ENCODE peak calls at places on chromosomes 3 and 15, in six cellular contexts. N, A, U, I, S and P are unnamed samples.

GRCh38 chr3:160756907-160757623 is 1.0 kb downstream of the PPM1L start:
- DNase-seq in U (peak; percentile 57), I (no peak), N (no peak), A (peak; percentile 2), S (no peak), P (no peak)

GRCh38 chr3:27666708-27667107 is 55.4 kb downstream of the EOMES start:
- DNase-seq in S (no peak), N (no peak), I (no peak), A (peak; percentile 11), U (peak; percentile 51), P (peak; percentile 94)

GRCh38 chr3:89059201-89059600 is 48.2 kb upstream of the EPHA3 start:
- DNase-seq in N (no peak), U (no peak), S (no peak), A (no peak), I (no peak), P (peak; percentile 91)

GRCh38 chr3:179865876-179866505 is 170.7 kb downstream of the PEX5L start:
- DNase-seq in S (no peak), I (no peak), N (no peak), U (peak; percentile 55), A (no peak), P (no peak)

GRCh38 chr15:48677821-48678220 is 32.3 kb upstream of the FBN1 start:
- DNase-seq in N (no peak), U (no peak), A (no peak), S (no peak), I (no peak), P (no peak)

GRCh38 chr3:123634149-123635051 is 49.5 kb upstream of the HACD2 start:
- DNase-seq in S (no peak), I (no peak), A (no peak), N (no peak), U (peak; percentile 93), P (no peak)

GRCh38 chr15:51363391-51363790 is 21.9 kb downstream of the GLDN start:
- DNase-seq in U (no peak), N (no peak), S (no peak), A (no peak), I (no peak), P (no peak)

GRCh38 chr15:71337197-71337845 is 222.1 kb downstream of the THSD4 start:
- DNase-seq in S (no peak), A (no peak), U (no peak), I (no peak), N (no peak), P (no peak)

GRCh38 chr15:77865106-77865630 is 212.3 kb downstream of the TBC1D2B start:
- DNase-seq in N (no peak), I (no peak), A (no peak), S (no peak), U (no peak), P (no peak)

GRCh38 chr3:51198476-51198875 is 186.6 kb upstream of the MANF start:
- DNase-seq in I (no peak), U (no peak), A (no peak), N (no peak), S (no peak), P (no peak)

GRCh38 chr3:77412591-77412990 is 372.7 kb downstream of the ROBO2 start:
- DNase-seq in U (no peak), N (no peak), S (no peak), I (no peak), A (no peak), P (no peak)

GRCh38 chr15:73944161-73945099 is 18.2 kb downstream of the LOXL1 start:
- DNase-seq in U (no peak), N (no peak), A (no peak), S (no peak), I (no peak), P (peak; percentile 83)

GRCh38 chr15:66842710-66843441 is 140.8 kb downstream of the SMAD6 start:
- DNase-seq in S (no peak), U (peak; percentile 20), N (no peak), A (peak; percentile 12), I (no peak), P (peak; percentile 92)

GRCh38 chr3:64501298-64501906 is 186.4 kb downstream of the ADAMTS9 start:
- DNase-seq in U (peak; percentile 60), A (no peak), I (no peak), N (no peak), S (no peak), P (no peak)

GRCh38 chr15:53759333-53759975 is at the start of gene WDR72:
- DNase-seq in U (peak; percentile 16), S (no peak), I (no peak), A (no peak), N (no peak), P (no peak)

GRCh38 chr3:66816110-66816761 is 181.9 kb upstream of the KBTBD8 start:
- DNase-seq in U (peak; percentile 32), N (no peak), I (no peak), S (no peak), A (no peak), P (no peak)

GRCh38 chr3:171351676-171352075 is 108.5 kb downstream of the TNIK start:
- DNase-seq in N (no peak), I (no peak), S (no peak), U (no peak), A (peak; percentile 22), P (no peak)

GRCh38 chr3:15805756-15806266 is 8.0 kb upstream of the ANKRD28 start:
- DNase-seq in A (no peak), I (no peak), S (no peak), U (no peak), N (no peak), P (no peak)

GRCh38 chr3:196837819-196838420 is 29.8 kb upstream of the SENP5 start:
- DNase-seq in U (peak; percentile 70), N (peak; percentile 43), S (no peak), A (peak; percentile 83), I (peak; percentile 60), P (no peak)

GRCh38 chr15:73851679-73852078 is 21.7 kb upstream of the TBC1D21 start:
- DNase-seq in N (no peak), S (no peak), I (no peak), U (no peak), A (peak; percentile 63), P (no peak)

GRCh38 chr3:48674505-48674904 is 11.2 kb downstream of the NCKIPSD start:
- DNase-seq in U (no peak), S (no peak), A (no peak), I (no peak), N (no peak), P (no peak)

GRCh38 chr15:79950247-79950646 is 20.7 kb downstream of the BCL2A1 start:
- DNase-seq in A (no peak), S (no peak), N (no peak), U (no peak), I (no peak), P (no peak)

GRCh38 chr3:78969483-78969882 is 798.3 kb downstream of the ROBO1 start:
- DNase-seq in I (no peak), S (no peak), U (no peak), A (no peak), N (no peak), P (no peak)

GRCh38 chr3:163548005-163548404 is 1530.3 kb downstream of the SI start:
- DNase-seq in N (no peak), S (no peak), U (no peak), A (no peak), I (no peak), P (no peak)

GRCh38 chr3:105868450-105868744 is 415 bp downstream of the CBLB start:
- DNase-seq in A (peak; percentile 39), N (no peak), S (no peak), U (peak; percentile 81), I (peak; percentile 9), P (peak; percentile 90)